ENCODE peak calls at places on chromosomes 7 and 10, in nine cellular contexts. One of them, this sample, is unnamed.

GRCh38 chr10:35447693-35448407 is 111.5 kb downstream of the CCNY start:
- DNase-seq in astrocyte of the spinal cord: peak
- DNase-seq in GM13976: no peak
- DNase-seq in heart right ventricle: no peak
- DNase-seq in mesothelial cell of epicardium: peak
- DNase-seq in GM10248: no peak
- DNase-seq in MCF 10A: peak
- DNase-seq in H9: peak
- DNase-seq in pancreas: no peak
- DNase-seq in this sample: no peak

GRCh38 chr7:123346771-123347170 is 147.0 kb upstream of the SLC13A1 start:
- DNase-seq in astrocyte of the spinal cord: no peak
- DNase-seq in GM13976: no peak
- DNase-seq in heart right ventricle: no peak
- DNase-seq in mesothelial cell of epicardium: no peak
- DNase-seq in GM10248: no peak
- DNase-seq in MCF 10A: no peak
- DNase-seq in H9: no peak
- DNase-seq in pancreas: no peak
- DNase-seq in this sample: no peak

GRCh38 chr10:113520606-113521481 is 32.0 kb upstream of the HABP2 start:
- DNase-seq in astrocyte of the spinal cord: peak
- DNase-seq in GM13976: peak
- DNase-seq in heart right ventricle: peak
- DNase-seq in mesothelial cell of epicardium: peak
- DNase-seq in GM10248: peak
- DNase-seq in MCF 10A: peak
- DNase-seq in H9: peak
- DNase-seq in pancreas: no peak
- DNase-seq in this sample: peak

GRCh38 chr10:110530131-110530831 is 32.6 kb downstream of the DUSP5 start:
- DNase-seq in astrocyte of the spinal cord: peak
- DNase-seq in GM13976: no peak
- DNase-seq in heart right ventricle: peak
- DNase-seq in mesothelial cell of epicardium: peak
- DNase-seq in GM10248: no peak
- DNase-seq in MCF 10A: peak
- DNase-seq in H9: peak
- DNase-seq in pancreas: peak
- DNase-seq in this sample: peak

GRCh38 chr7:94972296-94972695 is 64.9 kb downstream of the PPP1R9A start:
- DNase-seq in astrocyte of the spinal cord: peak
- DNase-seq in GM13976: no peak
- DNase-seq in heart right ventricle: no peak
- DNase-seq in mesothelial cell of epicardium: no peak
- DNase-seq in GM10248: no peak
- DNase-seq in MCF 10A: no peak
- DNase-seq in H9: no peak
- DNase-seq in pancreas: no peak
- DNase-seq in this sample: no peak

GRCh38 chr7:6188395-6188794 is 84.0 kb downstream of the CYTH3 start:
- DNase-seq in astrocyte of the spinal cord: no peak
- DNase-seq in GM13976: no peak
- DNase-seq in heart right ventricle: no peak
- DNase-seq in mesothelial cell of epicardium: no peak
- DNase-seq in GM10248: no peak
- DNase-seq in MCF 10A: no peak
- DNase-seq in H9: no peak
- DNase-seq in pancreas: no peak
- DNase-seq in this sample: no peak

GRCh38 chr10:94308866-94309265 is 53.9 kb downstream of the NOC3L start:
- DNase-seq in astrocyte of the spinal cord: peak
- DNase-seq in GM13976: no peak
- DNase-seq in heart right ventricle: no peak
- DNase-seq in mesothelial cell of epicardium: no peak
- DNase-seq in GM10248: no peak
- DNase-seq in MCF 10A: no peak
- DNase-seq in H9: no peak
- DNase-seq in pancreas: no peak
- DNase-seq in this sample: no peak

GRCh38 chr10:124231188-124232135 is 138.1 kb upstream of the CHST15 start:
- DNase-seq in astrocyte of the spinal cord: no peak
- DNase-seq in GM13976: peak
- DNase-seq in heart right ventricle: no peak
- DNase-seq in mesothelial cell of epicardium: no peak
- DNase-seq in GM10248: peak
- DNase-seq in MCF 10A: no peak
- DNase-seq in H9: no peak
- DNase-seq in pancreas: no peak
- DNase-seq in this sample: no peak

GRCh38 chr7:42976371-42976770 is 44.2 kb downstream of the MRPL32 start:
- DNase-seq in astrocyte of the spinal cord: no peak
- DNase-seq in GM13976: no peak
- DNase-seq in heart right ventricle: no peak
- DNase-seq in mesothelial cell of epicardium: no peak
- DNase-seq in GM10248: no peak
- DNase-seq in MCF 10A: no peak
- DNase-seq in H9: no peak
- DNase-seq in pancreas: no peak
- DNase-seq in this sample: no peak

GRCh38 chr10:47354162-47354561 is 6.0 kb downstream of the RBP3 start:
- DNase-seq in astrocyte of the spinal cord: peak
- DNase-seq in GM13976: no peak
- DNase-seq in heart right ventricle: no peak
- DNase-seq in mesothelial cell of epicardium: no peak
- DNase-seq in GM10248: no peak
- DNase-seq in MCF 10A: no peak
- DNase-seq in H9: no peak
- DNase-seq in pancreas: peak
- DNase-seq in this sample: no peak
- TF ChIP-seq CTCF in astrocyte of the spinal cord: peak
- TF ChIP-seq CTCF in GM13976: no peak
- TF ChIP-seq CTCF in heart right ventricle: no peak
- TF ChIP-seq CTCF in mesothelial cell of epicardium: no peak
- TF ChIP-seq CTCF in GM10248: no peak
- TF ChIP-seq CTCF in MCF 10A: no peak
- TF ChIP-seq CTCF in H9: peak
- TF ChIP-seq CTCF in pancreas: no peak
- TF ChIP-seq CTCF in this sample: no peak

GRCh38 chr10:86362566-86363183 is 3.9 kb downstream of the GRID1 start:
- DNase-seq in astrocyte of the spinal cord: no peak
- DNase-seq in GM13976: no peak
- DNase-seq in heart right ventricle: no peak
- DNase-seq in mesothelial cell of epicardium: no peak
- DNase-seq in GM10248: no peak
- DNase-seq in MCF 10A: no peak
- DNase-seq in H9: peak
- DNase-seq in pancreas: peak
- DNase-seq in this sample: no peak
- TF ChIP-seq CTCF in astrocyte of the spinal cord: no peak
- TF ChIP-seq CTCF in GM13976: no peak
- TF ChIP-seq CTCF in heart right ventricle: no peak
- TF ChIP-seq CTCF in mesothelial cell of epicardium: no peak
- TF ChIP-seq CTCF in GM10248: no peak
- TF ChIP-seq CTCF in MCF 10A: no peak
- TF ChIP-seq CTCF in H9: no peak
- TF ChIP-seq CTCF in pancreas: no peak
- TF ChIP-seq CTCF in this sample: no peak

GRCh38 chr10:44510716-44511115 is 125.8 kb upstream of the CXCL12 start:
- DNase-seq in astrocyte of the spinal cord: peak
- DNase-seq in GM13976: no peak
- DNase-seq in heart right ventricle: no peak
- DNase-seq in mesothelial cell of epicardium: no peak
- DNase-seq in GM10248: no peak
- DNase-seq in MCF 10A: peak
- DNase-seq in H9: no peak
- DNase-seq in pancreas: no peak
- DNase-seq in this sample: no peak
- TF ChIP-seq CTCF in astrocyte of the spinal cord: no peak
- TF ChIP-seq CTCF in GM13976: no peak
- TF ChIP-seq CTCF in heart right ventricle: no peak
- TF ChIP-seq CTCF in mesothelial cell of epicardium: no peak
- TF ChIP-seq CTCF in GM10248: no peak
- TF ChIP-seq CTCF in MCF 10A: no peak
- TF ChIP-seq CTCF in H9: no peak
- TF ChIP-seq CTCF in pancreas: no peak
- TF ChIP-seq CTCF in this sample: no peak

DNA sequence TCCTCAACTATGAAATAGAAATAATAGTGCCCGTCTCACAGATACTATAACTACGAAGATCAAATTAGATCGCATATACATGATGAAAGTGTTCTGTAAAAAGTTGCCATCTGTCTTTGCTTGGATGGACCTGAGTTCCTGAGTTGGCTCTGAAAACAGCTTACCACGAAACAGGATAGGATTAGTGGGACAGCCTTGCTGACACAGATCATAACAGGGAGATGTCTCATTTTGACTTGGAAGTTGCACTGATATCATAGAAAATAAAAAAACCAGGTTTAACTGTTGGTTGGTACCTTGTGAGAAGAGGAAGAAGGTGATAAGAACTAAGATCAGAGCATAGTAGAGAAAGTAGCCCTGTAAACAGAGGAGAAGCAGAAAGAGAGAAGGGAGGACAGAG is 79.3 kb upstream of the AGBL3 start:
- DNase-seq in astrocyte of the spinal cord: no peak
- DNase-seq in GM13976: no peak
- DNase-seq in heart right ventricle: no peak
- DNase-seq in mesothelial cell of epicardium: no peak
- DNase-seq in GM10248: no peak
- DNase-seq in MCF 10A: no peak
- DNase-seq in H9: no peak
- DNase-seq in pancreas: no peak
- DNase-seq in this sample: no peak
- TF ChIP-seq CTCF in astrocyte of the spinal cord: no peak
- TF ChIP-seq CTCF in GM13976: no peak
- TF ChIP-seq CTCF in heart right ventricle: no peak
- TF ChIP-seq CTCF in mesothelial cell of epicardium: no peak
- TF ChIP-seq CTCF in GM10248: no peak
- TF ChIP-seq CTCF in MCF 10A: no peak
- TF ChIP-seq CTCF in H9: no peak
- TF ChIP-seq CTCF in pancreas: no peak
- TF ChIP-seq CTCF in this sample: no peak

DNA sequence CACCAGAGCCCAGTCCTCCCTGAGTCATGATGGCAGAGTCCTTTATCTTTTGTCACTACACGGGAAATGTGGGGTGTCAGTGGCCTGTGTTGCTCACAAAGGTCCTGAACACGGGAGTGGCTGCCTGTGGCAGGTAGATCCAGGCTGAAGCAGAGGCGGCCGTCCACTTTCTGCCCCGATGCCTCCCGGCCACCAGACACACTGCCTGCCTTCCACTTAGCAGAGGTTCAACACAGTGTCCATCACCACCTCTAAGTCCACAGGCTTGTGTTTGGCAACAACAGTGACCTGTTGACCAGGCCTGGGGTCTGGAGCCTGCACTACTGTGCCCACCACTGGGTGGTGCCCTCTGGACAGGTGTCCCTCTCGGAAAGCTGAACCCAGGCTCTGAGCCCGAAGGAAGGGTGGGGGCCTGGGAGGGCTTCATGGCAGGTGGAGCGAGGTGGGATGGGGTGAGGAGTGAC is 49.9 kb upstream of the CAMK2B start:
- DNase-seq in astrocyte of the spinal cord: no peak
- DNase-seq in GM13976: peak
- DNase-seq in heart right ventricle: no peak
- DNase-seq in mesothelial cell of epicardium: no peak
- DNase-seq in GM10248: no peak
- DNase-seq in MCF 10A: no peak
- DNase-seq in H9: peak
- DNase-seq in pancreas: peak
- DNase-seq in this sample: peak
- TF ChIP-seq CTCF in astrocyte of the spinal cord: peak
- TF ChIP-seq CTCF in GM13976: peak
- TF ChIP-seq CTCF in heart right ventricle: peak
- TF ChIP-seq CTCF in mesothelial cell of epicardium: no peak
- TF ChIP-seq CTCF in GM10248: peak
- TF ChIP-seq CTCF in MCF 10A: no peak
- TF ChIP-seq CTCF in H9: peak
- TF ChIP-seq CTCF in pancreas: no peak
- TF ChIP-seq CTCF in this sample: peak

DNA sequence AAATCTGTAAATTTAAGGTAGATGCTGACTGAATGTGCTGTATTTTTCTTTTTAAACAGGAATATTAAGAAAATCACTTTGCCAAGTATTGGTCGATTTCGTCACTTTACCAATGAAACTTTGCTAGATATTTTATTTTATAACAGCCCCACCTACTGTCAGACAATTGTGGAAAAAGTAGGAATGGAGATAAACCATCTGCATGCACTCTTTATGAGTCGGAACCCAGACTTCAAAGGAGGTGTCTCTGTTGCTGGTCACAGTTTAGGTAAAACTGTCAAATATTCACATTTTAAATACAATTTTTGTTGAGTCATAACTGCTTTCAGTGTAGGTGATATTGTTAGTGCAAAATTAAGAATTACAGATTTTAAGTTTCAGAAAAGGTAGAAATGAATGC is 25.2 kb downstream of the SEC23IP start:
- DNase-seq in astrocyte of the spinal cord: no peak
- DNase-seq in GM13976: no peak
- DNase-seq in heart right ventricle: no peak
- DNase-seq in mesothelial cell of epicardium: no peak
- DNase-seq in GM10248: no peak
- DNase-seq in MCF 10A: peak
- DNase-seq in H9: no peak
- DNase-seq in pancreas: no peak
- DNase-seq in this sample: no peak
- TF ChIP-seq CTCF in astrocyte of the spinal cord: peak
- TF ChIP-seq CTCF in GM13976: no peak
- TF ChIP-seq CTCF in heart right ventricle: no peak
- TF ChIP-seq CTCF in mesothelial cell of epicardium: no peak
- TF ChIP-seq CTCF in GM10248: no peak
- TF ChIP-seq CTCF in MCF 10A: no peak
- TF ChIP-seq CTCF in H9: no peak
- TF ChIP-seq CTCF in pancreas: no peak
- TF ChIP-seq CTCF in this sample: no peak